ENCODE peak calls at places on chromosomes 4 and X, in seven cellular contexts. One of them, this sample, is unnamed.

GRCh38 chr4:23171971-23172370 is 479.2 kb downstream of the GBA3 start:
- DNase-seq in GM23338: no peak
- DNase-seq in PC-3: peak; percentile 42
- DNase-seq in MM.1S: no peak
- DNase-seq in HCT116: no peak
- DNase-seq in OCI-LY7: no peak
- DNase-seq in GM23248: peak; percentile 5
- DNase-seq in this sample: no peak

GRCh38 chr4:185040523-185040922 is 22.2 kb downstream of the HELT start:
- DNase-seq in HCT116: no peak
- DNase-seq in GM23338: no peak
- DNase-seq in PC-3: no peak
- DNase-seq in OCI-LY7: no peak
- DNase-seq in MM.1S: no peak
- DNase-seq in GM23248: no peak
- DNase-seq in this sample: no peak

GRCh38 chrX:55220119-55220794 is at the start of gene PAGE5:
- DNase-seq in OCI-LY7: no peak
- DNase-seq in GM23338: no peak
- DNase-seq in GM23248: no peak
- DNase-seq in MM.1S: peak; percentile 18
- DNase-seq in HCT116: no peak
- DNase-seq in PC-3: no peak
- DNase-seq in this sample: no peak

GRCh38 chrX:113275769-113276168 is 435.1 kb upstream of the AMOT start:
- DNase-seq in OCI-LY7: no peak
- DNase-seq in GM23338: peak; percentile 3
- DNase-seq in HCT116: no peak
- DNase-seq in MM.1S: no peak
- DNase-seq in GM23248: peak; percentile 3
- DNase-seq in PC-3: no peak
- DNase-seq in this sample: no peak

GRCh38 chrX:55007633-55008032 is 7.5 kb downstream of the APEX2 start:
- DNase-seq in MM.1S: no peak
- DNase-seq in OCI-LY7: no peak
- DNase-seq in GM23338: no peak
- DNase-seq in PC-3: peak; percentile 86
- DNase-seq in HCT116: no peak
- DNase-seq in GM23248: peak; percentile 37
- DNase-seq in this sample: peak; percentile 75

GRCh38 chr4:176840166-176840565 is 47.4 kb upstream of the VEGFC start:
- DNase-seq in GM23248: peak; percentile 16
- DNase-seq in GM23338: no peak
- DNase-seq in OCI-LY7: no peak
- DNase-seq in MM.1S: no peak
- DNase-seq in HCT116: no peak
- DNase-seq in PC-3: peak; percentile 5
- DNase-seq in this sample: no peak

GRCh38 chr4:10582059-10582686 is 102.4 kb downstream of the CLNK start:
- DNase-seq in GM23248: peak; percentile 74
- DNase-seq in PC-3: peak; percentile 63
- DNase-seq in OCI-LY7: peak; percentile 22
- DNase-seq in MM.1S: peak; percentile 37
- DNase-seq in GM23338: peak; percentile 72
- DNase-seq in HCT116: peak; percentile 54
- DNase-seq in this sample: peak; percentile 77

GRCh38 chrX:134542485-134542884 is 82.5 kb downstream of the HPRT1 start:
- DNase-seq in GM23338: peak; percentile 46
- DNase-seq in PC-3: peak; percentile 73
- DNase-seq in MM.1S: no peak
- DNase-seq in OCI-LY7: peak; percentile 30
- DNase-seq in GM23248: peak; percentile 52
- DNase-seq in HCT116: no peak
- DNase-seq in this sample: peak; percentile 33

GRCh38 chr4:184514121-184514988 is 40.0 kb upstream of the IRF2 start:
- DNase-seq in GM23338: no peak
- DNase-seq in MM.1S: no peak
- DNase-seq in PC-3: peak; percentile 23
- DNase-seq in HCT116: no peak
- DNase-seq in OCI-LY7: no peak
- DNase-seq in GM23248: peak; percentile 98
- DNase-seq in this sample: peak; percentile 61

GRCh38 chrX:25527596-25527995 is 511.8 kb upstream of the ARX start:
- DNase-seq in GM23338: no peak
- DNase-seq in OCI-LY7: no peak
- DNase-seq in MM.1S: no peak
- DNase-seq in HCT116: no peak
- DNase-seq in GM23248: no peak
- DNase-seq in PC-3: no peak
- DNase-seq in this sample: no peak

GRCh38 chr4:150593996-150594395 is 12.0 kb downstream of the MAB21L2 start:
- DNase-seq in MM.1S: no peak
- DNase-seq in OCI-LY7: no peak
- DNase-seq in PC-3: peak; percentile 25
- DNase-seq in GM23248: peak; percentile 30
- DNase-seq in HCT116: no peak
- DNase-seq in GM23338: no peak
- DNase-seq in this sample: no peak

GRCh38 chr4:56995525-56995924 is 16.8 kb downstream of the POLR2B start:
- DNase-seq in HCT116: no peak
- DNase-seq in OCI-LY7: no peak
- DNase-seq in GM23338: no peak
- DNase-seq in MM.1S: no peak
- DNase-seq in PC-3: no peak
- DNase-seq in GM23248: peak; percentile 94
- DNase-seq in this sample: peak; percentile 60

GRCh38 chr4:19063662-19064061 is 1042.1 kb upstream of the LCORL start:
- DNase-seq in MM.1S: no peak
- DNase-seq in GM23338: peak; percentile 30
- DNase-seq in HCT116: no peak
- DNase-seq in PC-3: no peak
- DNase-seq in OCI-LY7: peak; percentile 32
- DNase-seq in GM23248: no peak
- DNase-seq in this sample: no peak

GRCh38 chrX:123450217-123450616 is 266.1 kb downstream of the GRIA3 start:
- DNase-seq in HCT116: no peak
- DNase-seq in GM23338: peak; percentile 37
- DNase-seq in PC-3: peak; percentile 50
- DNase-seq in MM.1S: peak; percentile 43
- DNase-seq in GM23248: peak; percentile 16
- DNase-seq in OCI-LY7: peak; percentile 4
- DNase-seq in this sample: peak; percentile 7

GRCh38 chr4:118388621-118389020 is 35.8 kb upstream of the PRSS12 start:
- DNase-seq in GM23338: no peak
- DNase-seq in OCI-LY7: no peak
- DNase-seq in HCT116: no peak
- DNase-seq in MM.1S: no peak
- DNase-seq in PC-3: no peak
- DNase-seq in GM23248: no peak
- DNase-seq in this sample: no peak

GRCh38 chr4:70701271-70701670 is 12.9 kb downstream of the UTP3 start:
- DNase-seq in GM23248: no peak
- DNase-seq in OCI-LY7: no peak
- DNase-seq in PC-3: no peak
- DNase-seq in HCT116: no peak
- DNase-seq in MM.1S: no peak
- DNase-seq in GM23338: no peak
- DNase-seq in this sample: no peak
- H2AFZ ChIP-seq in GM23248: no peak overlapping the region
- H2AFZ ChIP-seq in OCI-LY7: no peak overlapping the region
- H2AFZ ChIP-seq in PC-3: no peak overlapping the region
- H2AFZ ChIP-seq in HCT116: no peak overlapping the region
- H2AFZ ChIP-seq in MM.1S: no peak overlapping the region
- H2AFZ ChIP-seq in GM23338: no peak overlapping the region
- H2AFZ ChIP-seq in this sample: no peak overlapping the region

GRCh38 chrX:56232221-56233082 is at the start of gene KLF8:
- DNase-seq in PC-3: no peak
- DNase-seq in GM23338: peak; percentile 72
- DNase-seq in HCT116: peak; percentile 8
- DNase-seq in MM.1S: no peak
- DNase-seq in GM23248: peak; percentile 56
- DNase-seq in OCI-LY7: no peak
- DNase-seq in this sample: peak; percentile 58
- H3K4me3 ChIP-seq in PC-3: no peak within 1 kb of the TSS
- H3K4me3 ChIP-seq in GM23338: peak within 1 kb of the TSS; percentile 75
- H3K4me3 ChIP-seq in HCT116: no peak within 1 kb of the TSS
- H3K4me3 ChIP-seq in MM.1S: no peak within 1 kb of the TSS
- H3K4me3 ChIP-seq in GM23248: peak within 1 kb of the TSS; percentile 71
- H3K4me3 ChIP-seq in OCI-LY7: no peak within 1 kb of the TSS
- H3K4me3 ChIP-seq in this sample: peak within 1 kb of the TSS; percentile 58

GRCh38 chr4:87108142-87108546 is 112.3 kb downstream of the KLHL8 start:
- DNase-seq in GM23248: peak; percentile 91
- DNase-seq in PC-3: peak; percentile 72
- DNase-seq in MM.1S: no peak
- DNase-seq in OCI-LY7: no peak
- DNase-seq in GM23338: no peak
- DNase-seq in HCT116: peak; percentile 85
- DNase-seq in this sample: peak; percentile 72
- TF ChIP-seq EZH2phosphoT487 in GM23248: no peak
- TF ChIP-seq EZH2phosphoT487 in PC-3: no peak
- TF ChIP-seq EZH2phosphoT487 in MM.1S: no peak
- TF ChIP-seq EZH2phosphoT487 in OCI-LY7: no peak
- TF ChIP-seq EZH2phosphoT487 in GM23338: no peak
- TF ChIP-seq EZH2phosphoT487 in HCT116: no peak
- TF ChIP-seq EZH2phosphoT487 in this sample: no peak

DNA sequence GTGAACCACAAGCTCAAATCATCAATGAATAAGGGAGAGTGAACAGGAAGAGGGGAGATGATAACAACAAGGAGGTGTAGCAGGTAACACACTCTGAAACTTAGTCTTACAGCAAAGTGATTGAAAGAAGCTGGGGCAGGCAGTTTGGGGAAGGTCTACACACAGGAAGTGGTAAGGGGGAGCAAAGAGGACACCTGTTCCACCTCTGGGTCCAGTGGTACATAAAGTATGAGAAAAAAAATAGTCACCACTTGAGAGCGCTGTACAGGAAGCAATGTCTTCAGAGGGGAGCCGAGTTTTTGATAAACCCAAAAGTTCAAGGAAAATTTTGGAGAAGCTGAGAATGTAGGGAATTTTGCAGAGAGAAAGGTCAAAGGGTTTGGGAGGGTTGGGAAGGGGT is 141.8 kb downstream of the RBMX2 start:
- DNase-seq in GM23248: no peak
- DNase-seq in MM.1S: no peak
- DNase-seq in OCI-LY7: no peak
- DNase-seq in GM23338: no peak
- DNase-seq in PC-3: no peak
- DNase-seq in HCT116: no peak
- DNase-seq in this sample: no peak
- H2AFZ ChIP-seq in GM23248: no peak overlapping the region
- H2AFZ ChIP-seq in MM.1S: no peak overlapping the region
- H2AFZ ChIP-seq in OCI-LY7: no peak overlapping the region
- H2AFZ ChIP-seq in GM23338: no peak overlapping the region
- H2AFZ ChIP-seq in PC-3: no peak overlapping the region
- H2AFZ ChIP-seq in HCT116: no peak overlapping the region
- H2AFZ ChIP-seq in this sample: no peak overlapping the region

GRCh38 chrX:72028701-72029470 is 102.8 kb downstream of the RTL5 start:
- DNase-seq in GM23338: no peak
- DNase-seq in HCT116: no peak
- DNase-seq in OCI-LY7: no peak
- DNase-seq in GM23248: no peak
- DNase-seq in MM.1S: no peak
- DNase-seq in PC-3: no peak
- DNase-seq in this sample: no peak

GRCh38 chrX:72026341-72027023 is 105.2 kb downstream of the RTL5 start:
- DNase-seq in GM23338: no peak
- DNase-seq in HCT116: no peak
- DNase-seq in GM23248: peak; percentile 60
- DNase-seq in PC-3: peak; percentile 33
- DNase-seq in OCI-LY7: no peak
- DNase-seq in MM.1S: no peak
- DNase-seq in this sample: no peak

GRCh38 chrX:72027914-72028307 is 103.8 kb downstream of the RTL5 start:
- DNase-seq in MM.1S: no peak
- DNase-seq in PC-3: no peak
- DNase-seq in OCI-LY7: no peak
- DNase-seq in HCT116: no peak
- DNase-seq in GM23338: no peak
- DNase-seq in GM23248: no peak
- DNase-seq in this sample: no peak

GRCh38 chrX:72025236-72025770 is 106.4 kb downstream of the RTL5 start:
- DNase-seq in HCT116: no peak
- DNase-seq in MM.1S: no peak
- DNase-seq in GM23338: no peak
- DNase-seq in OCI-LY7: no peak
- DNase-seq in PC-3: no peak
- DNase-seq in GM23248: no peak
- DNase-seq in this sample: no peak

GRCh38 chrX:72027024-72027913 is 104.4 kb downstream of the RTL5 start:
- DNase-seq in GM23338: no peak
- DNase-seq in MM.1S: no peak
- DNase-seq in PC-3: no peak
- DNase-seq in GM23248: peak; percentile 57
- DNase-seq in HCT116: no peak
- DNase-seq in OCI-LY7: no peak
- DNase-seq in this sample: no peak
- H3K4me3 ChIP-seq in GM23338: no peak overlapping the region
- H3K4me3 ChIP-seq in MM.1S: no peak overlapping the region
- H3K4me3 ChIP-seq in PC-3: no peak overlapping the region
- H3K4me3 ChIP-seq in GM23248: peak overlapping the region; percentile 68
- H3K4me3 ChIP-seq in HCT116: no peak overlapping the region
- H3K4me3 ChIP-seq in OCI-LY7: no peak overlapping the region
- H3K4me3 ChIP-seq in this sample: no peak overlapping the region

GRCh38 chrX:69616520-69617203 is 749 bp downstream of the EDA start:
- DNase-seq in GM23338: peak; percentile 21
- DNase-seq in OCI-LY7: no peak
- DNase-seq in GM23248: peak; percentile 4
- DNase-seq in HCT116: no peak
- DNase-seq in PC-3: no peak
- DNase-seq in MM.1S: peak; percentile 12
- DNase-seq in this sample: peak; percentile 42
- TF ChIP-seq EZH2phosphoT487 in GM23338: no peak
- TF ChIP-seq EZH2phosphoT487 in OCI-LY7: no peak
- TF ChIP-seq EZH2phosphoT487 in GM23248: no peak
- TF ChIP-seq EZH2phosphoT487 in HCT116: no peak
- TF ChIP-seq EZH2phosphoT487 in PC-3: no peak
- TF ChIP-seq EZH2phosphoT487 in MM.1S: no peak
- TF ChIP-seq EZH2phosphoT487 in this sample: no peak

This sample was measured in hepatocyte.